ENCODE peak calls at places on chromosomes 2 and 18, in seven cellular contexts. G is fibroblast of lung, A is endothelial cell, W is fibroblast of the aortic adventitia, M is non-pigmented ciliary epithelial cell, L is cardiac muscle cell, U is HEK293T. H is an unnamed sample.

GRCh38 chr2:101993772-101994171 is 2.0 kb downstream of the IL1R2 start:
- DNase-seq in G (no peak), A (no peak), W (no peak), M (no peak), L (no peak), U (no peak), H (no peak)

GRCh38 chr2:227473019-227473461 is 1.1 kb downstream of the AGFG1 start:
- DNase-seq in G (no peak), A (no peak), W (no peak), M (no peak), L (no peak), U (no peak), H (no peak)

GRCh38 chr2:84781942-84782716 is 98.8 kb downstream of the TRABD2A start:
- DNase-seq in G (peak), A (no peak), W (peak), M (no peak), L (no peak), U (no peak), H (no peak)

GRCh38 chr18:61948196-61948800 is 55.5 kb upstream of the RNF152 start:
- DNase-seq in G (peak), A (no peak), W (peak), M (no peak), L (peak), U (no peak), H (peak)

GRCh38 chr2:1538663-1539062 is 125.4 kb downstream of the TPO start:
- DNase-seq in G (peak), A (peak), W (no peak), M (no peak), L (peak), U (peak), H (peak)

GRCh38 chr2:176648691-176649297 is 379.6 kb downstream of the MTX2 start:
- DNase-seq in G (no peak), A (no peak), W (no peak), M (no peak), L (no peak), U (no peak), H (no peak)

GRCh38 chr2:159111346-159111922 is 143.0 kb downstream of the TANC1 start:
- DNase-seq in G (no peak), A (no peak), W (no peak), M (no peak), L (no peak), U (no peak), H (no peak)

GRCh38 chr18:79515331-79515730 is 119.6 kb downstream of the NFATC1 start:
- DNase-seq in G (no peak), A (no peak), W (no peak), M (no peak), L (no peak), U (no peak), H (no peak)

GRCh38 chr2:85353876-85354285 is 447 bp downstream of the RETSAT start:
- DNase-seq in G (peak), A (no peak), W (peak), M (no peak), L (peak), U (peak), H (peak)

GRCh38 chr2:132497591-132497990 is 81.0 kb downstream of the GPR39 start:
- DNase-seq in G (peak), A (no peak), W (peak), M (no peak), L (no peak), U (no peak), H (no peak)

GRCh38 chr18:47632970-47633635 is 297.4 kb downstream of the SMAD2 start:
- DNase-seq in G (no peak), A (no peak), W (no peak), M (no peak), L (no peak), U (no peak), H (no peak)

GRCh38 chr18:3060667-3061580 is 48.0 kb upstream of the LPIN2 start:
- DNase-seq in G (no peak), A (no peak), W (no peak), M (no peak), L (no peak), U (no peak), H (no peak)

GRCh38 chr18:52216686-52217085 is 123.3 kb upstream of the DCC start:
- DNase-seq in G (peak), A (no peak), W (no peak), M (no peak), L (peak), U (no peak), H (no peak)

GRCh38 chr2:75788154-75788553 is 77.4 kb upstream of the GCFC2 start:
- DNase-seq in G (no peak), A (no peak), W (no peak), M (no peak), L (no peak), U (no peak), H (no peak)

GRCh38 chr2:146762786-146763185 is 1082.0 kb upstream of the ACVR2A start:
- DNase-seq in G (no peak), A (no peak), W (no peak), M (no peak), L (no peak), U (no peak), H (no peak)

GRCh38 chr2:2648094-2648493 is 317.0 kb upstream of the MYT1L start:
- DNase-seq in G (no peak), A (no peak), W (no peak), M (no peak), L (no peak), U (no peak), H (no peak)

GRCh38 chr2:178844269-178844668 is 37.0 kb upstream of the TTN start:
- DNase-seq in G (peak), A (no peak), W (peak), M (no peak), L (no peak), U (no peak), H (no peak)

GRCh38 chr18:42045346-42045745 is 90.3 kb downstream of the PIK3C3 start:
- DNase-seq in G (peak), A (no peak), W (no peak), M (no peak), L (peak), U (no peak), H (no peak)

GRCh38 chr18:22166070-22166972 is 3.1 kb upstream of the GATA6 start:
- DNase-seq in G (no peak), A (peak), W (peak), M (no peak), L (peak), U (no peak), H (no peak)

GRCh38 chr18:8876887-8877286 is 171.5 kb downstream of the MTCL1 start:
- DNase-seq in G (no peak), A (no peak), W (no peak), M (no peak), L (no peak), U (no peak), H (no peak)

GRCh38 chr2:23506460-23507266 is 121.7 kb downstream of the KLHL29 start:
- DNase-seq in G (no peak), A (no peak), W (peak), M (no peak), L (peak), U (no peak), H (no peak)

GRCh38 chr2:42794271-42795046 is 2.1 kb upstream of the HAAO start:
- DNase-seq in G (no peak), A (peak), W (no peak), M (no peak), L (peak), U (no peak), H (peak)

GRCh38 chr2:217106650-217107014 is 246.8 kb upstream of the TNP1 start:
- DNase-seq in G (peak), A (no peak), W (peak), M (no peak), L (peak), U (peak), H (peak)

GRCh38 chr2:163157411-163157810 is 318.8 kb upstream of the KCNH7 start:
- DNase-seq in G (peak), A (no peak), W (peak), M (peak), L (peak), U (no peak), H (no peak)

GRCh38 chr2:63667132-63667531 is 78.4 kb downstream of the MDH1 start:
- DNase-seq in G (peak), A (no peak), W (no peak), M (no peak), L (no peak), U (no peak), H (no peak)

GRCh38 chr2:100542418-100542817 is 20.4 kb upstream of the PDCL3 start:
- DNase-seq in G (no peak), A (no peak), W (no peak), M (no peak), L (no peak), U (no peak), H (no peak)

GRCh38 chr2:214747992-214748391 is 61.5 kb downstream of the BARD1 start:
- DNase-seq in G (no peak), A (no peak), W (no peak), M (no peak), L (no peak), U (no peak), H (no peak)

GRCh38 chr2:224561234-224562005 is 23.7 kb downstream of the CUL3 start:
- DNase-seq in G (peak), A (no peak), W (no peak), M (no peak), L (peak), U (no peak), H (no peak)

GRCh38 chr2:177187631-177188312 is 24.8 kb upstream of the HNRNPA3 start:
- DNase-seq in G (peak), A (no peak), W (peak), M (no peak), L (peak), U (no peak), H (no peak)

GRCh38 chr2:26020214-26020613 is 13.7 kb upstream of the RAB10 start:
- DNase-seq in G (no peak), A (no peak), W (no peak), M (no peak), L (no peak), U (no peak), H (no peak)

GRCh38 chr2:216355738-216356137 is 16.5 kb downstream of the MARCHF4 start:
- DNase-seq in G (no peak), A (no peak), W (no peak), M (no peak), L (no peak), U (no peak), H (no peak)

GRCh38 chr18:49500136-49500921 is 13.3 kb upstream of the C18orf32 start:
- DNase-seq in G (no peak), A (no peak), W (no peak), M (no peak), L (no peak), U (no peak), H (no peak)

GRCh38 chr2:218323526-218324472 is 31.5 kb upstream of the TMBIM1 start:
- DNase-seq in G (peak), A (no peak), W (peak), M (no peak), L (peak), U (peak), H (no peak)

GRCh38 chr18:79955302-79956075 is 4.0 kb upstream of the SLC66A2 start:
- DNase-seq in G (no peak), A (no peak), W (no peak), M (no peak), L (no peak), U (no peak), H (no peak)

GRCh38 chr18:8706545-8706980 is 1.2 kb downstream of the MTCL1 start:
- DNase-seq in G (peak), A (no peak), W (no peak), M (no peak), L (no peak), U (no peak), H (peak)

GRCh38 chr2:171317492-171318125 is 116.2 kb downstream of the METTL8 start:
- DNase-seq in G (peak), A (no peak), W (no peak), M (no peak), L (no peak), U (no peak), H (no peak)

GRCh38 chr2:28697602-28698149 is 54.0 kb upstream of the PPP1CB start:
- DNase-seq in G (no peak), A (no peak), W (no peak), M (no peak), L (no peak), U (no peak), H (no peak)

GRCh38 chr2:237894396-237894979 is 35.1 kb downstream of the RAMP1 start:
- DNase-seq in G (no peak), A (no peak), W (no peak), M (no peak), L (no peak), U (no peak), H (no peak)

GRCh38 chr2:240814280-240814679 is 5.7 kb downstream of the KIF1A start:
- DNase-seq in G (no peak), A (no peak), W (no peak), M (no peak), L (no peak), U (no peak), H (no peak)

H was measured in hepatic stellate cell.